ENCODE peak calls at places on chromosomes 12 and 14, in nine cellular contexts. A is psoas muscle, M is fibroblast of lung, G is adipocyte, T is stomach, V is transverse colon, I is left lung, S is astrocyte, W is right cardiac atrium. C is an unnamed sample.
A peak's percentile ranks its signal among the peaks of the same experiment; 100 is the strongest.

GRCh38 chr14:56153271-56153670 is 35.1 kb downstream of the PELI2 start:
- DNase-seq in A (no peak), M (peak; percentile 37), G (no peak), T (no peak), V (no peak), I (no peak), S (no peak), W (no peak), C (no peak)

GRCh38 chr14:22718091-22718490 is 48.4 kb upstream of the OXA1L start:
- DNase-seq in A (no peak), M (no peak), G (no peak), T (no peak), V (no peak), I (no peak), S (no peak), W (no peak), C (no peak)

GRCh38 chr14:71415404-71415690 is 508.1 kb downstream of the PCNX1 start:
- DNase-seq in A (no peak), M (peak; percentile 84), G (peak; percentile 89), T (no peak), V (no peak), I (no peak), S (peak; percentile 69), W (no peak), C (no peak)

GRCh38 chr12:103586132-103586531 is 941 bp upstream of the STAB2 start:
- DNase-seq in A (no peak), M (no peak), G (peak; percentile 11), T (no peak), V (no peak), I (no peak), S (no peak), W (no peak), C (no peak)

GRCh38 chr14:76715102-76715926 is 46.0 kb upstream of the VASH1 start:
- DNase-seq in A (no peak), M (no peak), G (no peak), T (no peak), V (no peak), I (no peak), S (no peak), W (no peak), C (no peak)

GRCh38 chr12:130080205-130080604 is 82.1 kb upstream of the FZD10 start:
- DNase-seq in A (no peak), M (no peak), G (no peak), T (no peak), V (no peak), I (no peak), S (no peak), W (no peak), C (no peak)

GRCh38 chr14:59918824-59919581 is 941 bp upstream of the LRRC9 start:
- DNase-seq in A (peak; percentile 14), M (peak; percentile 50), G (peak; percentile 65), T (no peak), V (peak; percentile 12), I (peak; percentile 34), S (peak; percentile 35), W (no peak), C (peak; percentile 7)

GRCh38 chr14:50871914-50872732 is at the start of gene ABHD12B:
- DNase-seq in A (peak; percentile 21), M (peak; percentile 18), G (peak; percentile 13), T (no peak), V (no peak), I (no peak), S (no peak), W (peak; percentile 49), C (peak; percentile 8)

GRCh38 chr12:47802312-47802711 is 17.4 kb downstream of the HDAC7 start:
- DNase-seq in A (no peak), M (no peak), G (no peak), T (no peak), V (no peak), I (no peak), S (no peak), W (peak; percentile 44), C (no peak)

GRCh38 chr12:54329756-54330155 is 4.8 kb downstream of the COPZ1 start:
- DNase-seq in A (no peak), M (no peak), G (no peak), T (no peak), V (no peak), I (no peak), S (no peak), W (no peak), C (no peak)

GRCh38 chr14:75208843-75209242 is 32.4 kb upstream of the TMED10 start:
- DNase-seq in A (no peak), M (no peak), G (no peak), T (no peak), V (no peak), I (no peak), S (no peak), W (no peak), C (no peak)

GRCh38 chr12:69647178-69647577 is 36.5 kb upstream of the LRRC10 start:
- DNase-seq in A (no peak), M (no peak), G (no peak), T (no peak), V (no peak), I (no peak), S (no peak), W (no peak), C (no peak)

GRCh38 chr12:88510841-88511240 is 69.4 kb downstream of the KITLG start:
- DNase-seq in A (no peak), M (no peak), G (no peak), T (no peak), V (no peak), I (no peak), S (no peak), W (no peak), C (no peak)

GRCh38 chr12:88556213-88556612 is 24.1 kb downstream of the KITLG start:
- DNase-seq in A (no peak), M (no peak), G (no peak), T (no peak), V (no peak), I (no peak), S (no peak), W (no peak), C (no peak)

GRCh38 chr12:119589087-119589486 is 4.5 kb upstream of the TMEM233 start:
- DNase-seq in A (no peak), M (peak; percentile 9), G (peak; percentile 18), T (no peak), V (no peak), I (no peak), S (peak; percentile 32), W (no peak), C (no peak)

GRCh38 chr12:3604750-3605638 is 114.0 kb downstream of the PRMT8 start:
- DNase-seq in A (peak; percentile 27), M (no peak), G (peak; percentile 1), T (peak; percentile 61), V (peak; percentile 39), I (peak; percentile 41), S (no peak), W (peak; percentile 91), C (peak; percentile 61)

GRCh38 chr14:76313303-76313702 is 62.6 kb upstream of the ESRRB start:
- DNase-seq in A (no peak), M (no peak), G (no peak), T (no peak), V (no peak), I (no peak), S (no peak), W (no peak), C (no peak)

DNA sequence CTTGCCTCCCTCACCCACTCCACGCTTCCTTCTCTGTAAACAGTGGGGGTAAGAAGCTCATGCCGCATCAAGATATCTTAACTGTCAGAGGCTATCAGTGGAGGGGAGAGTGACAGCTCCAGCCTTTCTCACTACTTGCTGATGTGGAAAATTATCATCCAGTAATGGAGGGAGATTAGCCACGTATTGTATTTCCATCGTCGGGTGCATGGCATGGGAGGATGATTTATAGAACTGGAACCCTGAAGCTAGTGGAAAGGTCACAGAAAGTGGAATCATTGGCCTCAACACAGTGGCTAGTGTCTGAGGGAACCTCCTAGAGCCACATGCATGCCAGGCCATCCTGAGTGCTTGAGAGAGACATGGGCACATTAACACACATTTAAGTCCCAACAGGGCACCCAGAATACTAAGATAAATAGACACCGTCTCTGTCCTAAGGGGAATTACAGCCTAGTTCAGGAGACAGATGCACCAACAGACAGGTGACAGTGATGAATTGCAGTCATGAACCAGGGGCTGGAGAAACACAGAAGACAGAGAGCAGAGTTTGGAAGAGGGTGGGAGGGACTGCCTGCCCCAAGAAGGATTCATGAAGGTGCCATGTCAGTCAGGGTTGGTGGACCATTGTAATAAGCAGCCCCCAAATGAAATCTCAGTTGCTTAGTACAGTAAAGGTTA is 270.7 kb upstream of the FKBP4 start:
- DNase-seq in A (no peak), M (no peak), G (no peak), T (no peak), V (no peak), I (no peak), S (no peak), W (no peak), C (no peak)
- H3K27me3 ChIP-seq in A (peaks cover 7% of the 10 kb centered on the region), M (no peaks in the 10 kb centered on the region), G (no peaks in the 10 kb centered on the region), T (no peaks in the 10 kb centered on the region), V (no peaks in the 10 kb centered on the region), I (no peaks in the 10 kb centered on the region), S (no peaks in the 10 kb centered on the region), W (no peaks in the 10 kb centered on the region), C (no peaks in the 10 kb centered on the region)

GRCh38 chr12:92914170-92914569 is 14.9 kb downstream of the EEA1 start:
- DNase-seq in A (no peak), M (no peak), G (no peak), T (no peak), V (no peak), I (no peak), S (no peak), W (no peak), C (no peak)
- H3K27me3 ChIP-seq in A (no peaks in the 10 kb centered on the region), M (no peaks in the 10 kb centered on the region), G (no peaks in the 10 kb centered on the region), T (no peaks in the 10 kb centered on the region), V (no peaks in the 10 kb centered on the region), I (no peaks in the 10 kb centered on the region), S (no peaks in the 10 kb centered on the region), W (no peaks in the 10 kb centered on the region), C (no peaks in the 10 kb centered on the region)

GRCh38 chr14:53949201-53949600 is 7.4 kb downstream of the BMP4 start:
- DNase-seq in A (no peak), M (no peak), G (no peak), T (no peak), V (no peak), I (no peak), S (no peak), W (no peak), C (no peak)
- H3K27me3 ChIP-seq in A (peaks cover 78% of the 10 kb centered on the region), M (no peaks in the 10 kb centered on the region), G (no peaks in the 10 kb centered on the region), T (no peaks in the 10 kb centered on the region), V (peaks cover 48% of the 10 kb centered on the region), I (no peaks in the 10 kb centered on the region), S (peaks cover 59% of the 10 kb centered on the region), W (no peaks in the 10 kb centered on the region), C (no peaks in the 10 kb centered on the region)

DNA sequence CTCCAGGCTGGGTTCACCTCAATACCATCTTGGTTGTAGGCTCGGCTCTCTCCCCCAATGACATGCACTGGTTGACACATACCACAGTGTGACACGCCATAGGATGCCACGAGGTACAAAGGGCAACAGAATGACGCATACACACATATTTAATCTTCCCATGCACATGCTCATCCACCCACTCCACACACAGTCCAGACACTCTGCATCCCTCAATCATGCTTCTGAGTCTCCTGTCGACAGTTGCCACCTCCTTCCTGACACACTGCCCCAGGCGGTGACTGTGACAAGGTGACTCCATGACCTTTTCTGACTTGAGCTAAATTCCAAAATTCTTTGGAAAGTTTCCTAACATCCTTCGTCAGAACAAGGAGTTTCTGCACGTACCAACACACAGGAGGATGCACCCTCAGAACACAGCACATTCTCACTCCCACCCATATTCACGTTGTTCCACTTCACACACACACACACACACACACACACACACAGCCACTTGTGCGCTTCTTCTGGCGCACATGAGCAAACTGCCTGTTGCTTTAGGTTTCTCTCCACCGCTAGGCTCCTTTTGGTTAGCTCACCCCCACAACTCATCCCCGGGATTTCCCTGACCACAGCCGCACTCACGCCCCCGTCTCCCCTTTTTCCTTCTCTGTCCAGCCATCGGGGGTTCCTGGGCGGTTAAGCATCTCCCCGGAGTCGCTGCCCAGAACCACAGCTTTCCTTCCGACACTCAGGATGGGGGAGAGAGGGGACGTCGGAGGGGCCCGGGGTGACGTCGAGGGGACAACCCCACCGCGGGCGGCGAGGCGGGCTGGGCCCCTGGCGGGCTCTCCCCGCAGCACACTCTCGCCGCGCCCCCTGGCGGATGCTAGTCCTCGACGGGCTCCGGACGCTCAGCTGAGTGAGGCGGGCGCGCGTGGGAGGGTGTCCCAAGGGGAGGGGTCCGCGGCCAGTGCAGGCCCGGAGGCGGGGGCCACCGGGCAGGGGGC is 536 bp upstream of the WNT1 start:
- DNase-seq in A (peak; percentile 75), M (no peak), G (peak; percentile 83), T (peak; percentile 67), V (peak; percentile 71), I (peak; percentile 66), S (peak; percentile 46), W (peak; percentile 90), C (peak; percentile 63)
- H3K27me3 ChIP-seq in A (peaks cover 96% of the 10 kb centered on the region), M (peaks cover 73% of the 10 kb centered on the region), G (peaks cover 68% of the 10 kb centered on the region), T (peaks cover 32% of the 10 kb centered on the region), V (peaks cover 97% of the 10 kb centered on the region), I (peaks cover 81% of the 10 kb centered on the region), S (peaks cover 89% of the 10 kb centered on the region), W (no peaks in the 10 kb centered on the region), C (peaks cover 46% of the 10 kb centered on the region)

C was measured in MG63.